ENCODE peak calls at places on chromosomes 7 and 10, in seven cellular contexts. F is Peyer's patch, T is nephron progenitor cell, N is natural killer cell, P is GM10248, E is H9, A is retinal pigment epithelial cell. K is an unnamed sample.

GRCh38 chr10:75550191-75550590 is 118.8 kb downstream of the LRMDA start:
- DNase-seq in F (no peak), T (no peak), N (no peak), P (no peak), E (no peak), A (no peak), K (no peak)

GRCh38 chr10:33341638-33342037 is 7.2 kb upstream of the NRP1 start:
- DNase-seq in F (no peak), T (no peak), N (no peak), P (no peak), E (no peak), A (no peak), K (no peak)

GRCh38 chr7:33243319-33243881 is 114.0 kb downstream of the BBS9 start:
- DNase-seq in F (no peak), T (peak), N (no peak), P (peak), E (no peak), A (peak), K (no peak)

GRCh38 chr10:510415-510881 is 179.0 kb downstream of the DIP2C start:
- DNase-seq in F (no peak), T (no peak), N (no peak), P (no peak), E (no peak), A (peak), K (no peak)

GRCh38 chr7:158252837-158253669 is 334.6 kb downstream of the PTPRN2 start:
- DNase-seq in F (peak), T (no peak), N (no peak), P (no peak), E (peak), A (no peak), K (peak)

GRCh38 chr10:96587255-96588059 is 645 bp upstream of the TM9SF3 start:
- DNase-seq in F (peak), T (no peak), N (no peak), P (no peak), E (no peak), A (peak), K (no peak)

GRCh38 chr7:92904292-92905131 is 68.1 kb upstream of the CDK6 start:
- DNase-seq in F (no peak), T (no peak), N (peak), P (peak), E (no peak), A (peak), K (no peak)

GRCh38 chr10:34723746-34724145 is 91.3 kb downstream of the PARD3 start:
- DNase-seq in F (peak), T (no peak), N (no peak), P (peak), E (no peak), A (no peak), K (no peak)

GRCh38 chr7:149287622-149288021 is 25.6 kb downstream of the ZNF783 start:
- DNase-seq in F (no peak), T (no peak), N (no peak), P (no peak), E (no peak), A (no peak), K (no peak)

GRCh38 chr10:64733980-64734379 is 1212.8 kb downstream of the REEP3 start:
- DNase-seq in F (peak), T (peak), N (no peak), P (peak), E (no peak), A (no peak), K (no peak)
- TF ChIP-seq CTCF in F (peak), T (peak), N (no peak), P (peak), E (peak), A (peak), K (no peak)

GRCh38 chr10:28677889-28678686 is 767 bp downstream of the BAMBI start:
- DNase-seq in F (peak), T (peak), N (peak), P (no peak), E (peak), A (no peak), K (no peak)

GRCh38 chr10:28676968-28677888 is at the start of gene BAMBI:
- DNase-seq in F (peak), T (peak), N (peak), P (peak), E (peak), A (peak), K (peak)

GRCh38 chr10:28678687-28679457 is 1.6 kb downstream of the BAMBI start:
- DNase-seq in F (no peak), T (no peak), N (no peak), P (no peak), E (no peak), A (no peak), K (no peak)

GRCh38 chr10:28674782-28675181 is 2.5 kb upstream of the BAMBI start:
- DNase-seq in F (no peak), T (no peak), N (no peak), P (no peak), E (no peak), A (no peak), K (no peak)

GRCh38 chr10:28676297-28676967 is 889 bp upstream of the BAMBI start:
- DNase-seq in F (peak), T (peak), N (no peak), P (no peak), E (peak), A (no peak), K (no peak)
- TF ChIP-seq CTCF in F (no peak), T (no peak), N (no peak), P (no peak), E (no peak), A (no peak), K (no peak)

GRCh38 chr7:76509931-76510877 is at the start of gene UPK3B:
- DNase-seq in F (no peak), T (no peak), N (no peak), P (no peak), E (peak), A (peak), K (no peak)

GRCh38 chr7:76513817-76514799 is 3.8 kb downstream of the UPK3B start:
- DNase-seq in F (no peak), T (no peak), N (no peak), P (no peak), E (peak), A (no peak), K (no peak)

GRCh38 chr7:76514926-76515325 is 4.6 kb downstream of the UPK3B start:
- DNase-seq in F (no peak), T (no peak), N (no peak), P (no peak), E (peak), A (no peak), K (no peak)

GRCh38 chr7:76515999-76516443 is 5.7 kb downstream of the UPK3B start:
- DNase-seq in F (peak), T (no peak), N (no peak), P (peak), E (no peak), A (no peak), K (no peak)

DNA sequence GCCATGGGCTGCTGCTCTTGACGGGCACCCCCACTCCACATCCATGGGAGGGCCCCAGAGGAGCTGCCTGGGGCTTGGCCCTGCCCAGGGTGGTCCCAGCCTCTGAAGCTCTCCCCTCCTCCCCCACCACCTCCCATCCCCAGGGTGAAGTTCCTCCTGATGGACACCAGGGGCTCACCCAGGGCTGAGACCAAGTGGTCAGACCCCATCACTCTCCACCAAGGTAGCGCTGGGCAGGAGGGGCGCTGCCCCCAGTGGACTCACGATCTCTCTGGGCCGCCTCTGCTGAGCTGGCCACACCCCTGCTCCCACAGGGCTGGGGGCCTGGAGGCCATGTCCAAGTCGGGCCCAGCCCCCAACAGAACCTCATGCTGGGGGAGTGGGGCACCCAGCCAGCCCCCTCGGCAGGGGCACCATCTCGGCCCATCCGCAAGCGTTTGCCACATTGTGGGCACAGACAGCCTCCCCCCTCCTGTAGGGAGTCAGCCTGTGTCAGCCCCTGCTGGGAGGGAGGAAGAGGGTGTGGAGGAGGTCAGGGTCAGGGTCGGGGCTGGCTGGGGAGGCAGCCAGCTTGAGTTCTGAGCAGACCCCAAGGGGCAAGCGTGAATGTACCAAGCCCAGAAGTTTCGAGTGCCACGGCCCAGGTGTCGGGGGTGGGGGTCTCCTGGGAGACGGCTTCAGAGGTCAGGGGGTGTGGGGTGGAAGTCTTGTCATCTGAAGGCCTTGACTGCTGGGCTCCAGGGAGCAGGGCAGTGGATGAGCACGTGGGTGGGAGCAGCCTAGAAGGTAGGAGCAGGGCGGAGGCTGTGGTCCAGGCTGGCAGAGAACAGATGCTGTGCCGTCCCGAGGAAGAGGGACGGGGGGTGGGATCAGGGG is 2.8 kb downstream of the UPK3B start:
- DNase-seq in F (no peak), T (peak), N (no peak), P (no peak), E (peak), A (no peak), K (no peak)
- TF ChIP-seq CTCF in F (peak), T (peak), N (no peak), P (no peak), E (peak), A (peak), K (peak)

GRCh38 chr7:25558605-25559004 is 330.3 kb upstream of the NPVF start:
- DNase-seq in F (no peak), T (no peak), N (no peak), P (no peak), E (no peak), A (no peak), K (no peak)
- TF ChIP-seq CTCF in F (no peak), T (no peak), N (no peak), P (no peak), E (no peak), A (no peak), K (no peak)

GRCh38 chr10:87505366-87506113 is 847 bp downstream of the MINPP1 start:
- DNase-seq in F (peak), T (peak), N (peak), P (peak), E (peak), A (no peak), K (peak)
- TF ChIP-seq CTCF in F (peak), T (peak), N (peak), P (peak), E (peak), A (peak), K (no peak)

K was measured in mesothelial cell of epicardium.